ENCODE peak calls at places on chromosomes 12 and 14, in five cellular contexts. J is effector CD4-positive, alpha-beta T cell; G is GM19239; F is GDM1; B is tibial nerve. I is an unnamed sample.
A peak's percentile ranks its signal among the peaks of the same experiment; 100 is the strongest.

GRCh38 chr12:3752741-3753486 is at the start of gene CRACR2A:
- DNase-seq in J (peak; percentile 75), G (peak; percentile 82), F (peak; percentile 70), B (peak; percentile 18), I (peak; percentile 91)

GRCh38 chr12:124695861-124696260 is 128.4 kb upstream of the NCOR2 start:
- DNase-seq in J (no peak), G (no peak), F (no peak), B (no peak), I (no peak)

GRCh38 chr14:88955470-88955869 is 131.0 kb downstream of the TTC8 start:
- DNase-seq in J (no peak), G (no peak), F (no peak), B (no peak), I (no peak)

GRCh38 chr12:131764738-131765137 is 53.8 kb downstream of the SFSWAP start:
- DNase-seq in J (no peak), G (no peak), F (no peak), B (no peak), I (no peak)

GRCh38 chr14:85607571-85608219 is 77.8 kb downstream of the FLRT2 start:
- DNase-seq in J (no peak), G (no peak), F (no peak), B (no peak), I (no peak)

GRCh38 chr14:63478024-63478423 is 65.2 kb downstream of the PPP2R5E start:
- DNase-seq in J (no peak), G (peak; percentile 51), F (no peak), B (no peak), I (no peak)

GRCh38 chr12:29807125-29807524 is 23.4 kb upstream of the TMTC1 start:
- DNase-seq in J (no peak), G (no peak), F (no peak), B (no peak), I (no peak)

GRCh38 chr12:121992059-121992879 is 29.4 kb upstream of the BCL7A start:
- DNase-seq in J (no peak), G (peak; percentile 71), F (peak; percentile 86), B (no peak), I (no peak)

GRCh38 chr12:27048822-27049752 is 26.7 kb downstream of the MED21 start:
- DNase-seq in J (no peak), G (no peak), F (no peak), B (no peak), I (no peak)

GRCh38 chr14:105086833-105087307 is 21.6 kb upstream of the GPR132 start:
- DNase-seq in J (peak; percentile 75), G (peak; percentile 89), F (peak; percentile 78), B (peak; percentile 67), I (peak; percentile 71)

GRCh38 chr14:21723431-21724045 is 49.9 kb upstream of the OR4E1 start:
- DNase-seq in J (peak; percentile 8), G (no peak), F (no peak), B (no peak), I (peak; percentile 26)

GRCh38 chr12:3641428-3641883 is 111.5 kb downstream of the CRACR2A start:
- DNase-seq in J (no peak), G (no peak), F (no peak), B (peak; percentile 41), I (no peak)

GRCh38 chr12:460301-461230 is 827 bp downstream of the B4GALNT3 start:
- DNase-seq in J (peak; percentile 25), G (peak; percentile 63), F (no peak), B (no peak), I (peak; percentile 70)

GRCh38 chr12:15605886-15606590 is 183.2 kb downstream of the EPS8 start:
- DNase-seq in J (no peak), G (no peak), F (no peak), B (no peak), I (no peak)

GRCh38 chr12:116406529-116406928 is 129.0 kb upstream of the MED13L start:
- DNase-seq in J (no peak), G (no peak), F (no peak), B (peak; percentile 94), I (peak; percentile 70)

GRCh38 chr14:34220921-34221320 is 241.1 kb downstream of the SPTSSA start:
- DNase-seq in J (no peak), G (peak; percentile 23), F (no peak), B (no peak), I (no peak)

GRCh38 chr12:93990832-93991748 is 157.3 kb upstream of the PLXNC1 start:
- DNase-seq in J (no peak), G (no peak), F (no peak), B (no peak), I (peak; percentile 27)

GRCh38 chr14:71665157-71665556 is 267.1 kb upstream of the RGS6 start:
- DNase-seq in J (no peak), G (no peak), F (no peak), B (no peak), I (no peak)

GRCh38 chr12:93235881-93236280 is 141.8 kb upstream of the NUDT4 start:
- DNase-seq in J (no peak), G (no peak), F (no peak), B (no peak), I (no peak)

GRCh38 chr14:77204457-77204796 is 22.8 kb downstream of the TMEM63C start:
- DNase-seq in J (no peak), G (no peak), F (no peak), B (no peak), I (peak; percentile 23)

GRCh38 chr12:103523771-103524170 is 28.0 kb upstream of the C12orf42 start:
- DNase-seq in J (no peak), G (no peak), F (no peak), B (no peak), I (no peak)

GRCh38 chr14:81565441-81566290 is 32.0 kb upstream of the SEL1L start:
- DNase-seq in J (no peak), G (peak; percentile 7), F (no peak), B (peak; percentile 29), I (peak; percentile 41)

GRCh38 chr14:84254205-84254788 is 1275.6 kb upstream of the FLRT2 start:
- DNase-seq in J (no peak), G (no peak), F (no peak), B (no peak), I (no peak)

GRCh38 chr14:73241481-73242165 is 4.3 kb downstream of the PAPLN start:
- DNase-seq in J (no peak), G (no peak), F (no peak), B (no peak), I (peak; percentile 41)

GRCh38 chr12:58086930-58087329 is 145.6 kb downstream of the ATP23 start:
- DNase-seq in J (no peak), G (no peak), F (no peak), B (no peak), I (no peak)

GRCh38 chr14:95273041-95273978 is 46.4 kb downstream of the CLMN start:
- DNase-seq in J (no peak), G (no peak), F (no peak), B (no peak), I (peak; percentile 80)

GRCh38 chr12:49794811-49795653 is 33.2 kb downstream of the NCKAP5L start:
- DNase-seq in J (no peak), G (no peak), F (no peak), B (no peak), I (no peak)

GRCh38 chr12:119179335-119180021 is 747 bp downstream of the HSPB8 start:
- DNase-seq in J (no peak), G (no peak), F (no peak), B (peak; percentile 35), I (no peak)

I was measured in mucosa of descending colon.